ENCODE peak calls at places on chromosome 18, in eight cellular contexts. L, J, H, V, Y, W, Z and G are unnamed samples.
A peak's percentile ranks its signal among the peaks of the same experiment; 100 is the strongest.

GRCh38 chr18:12282436-12283039 is 25.5 kb upstream of the TUBB6 start:
- DNase-seq in L (peak; percentile 72), J (no peak), H (peak; percentile 61), V (no peak), Y (no peak), W (no peak), Z (no peak), G (no peak)

GRCh38 chr18:59821983-59822382 is 77.8 kb upstream of the PMAIP1 start:
- DNase-seq in L (peak; percentile 82), J (no peak), H (no peak), V (no peak), Y (no peak), W (no peak), Z (no peak), G (no peak)

GRCh38 chr18:7177131-7177744 is 53.7 kb upstream of the LRRC30 start:
- DNase-seq in L (peak; percentile 25), J (peak; percentile 81), H (peak; percentile 70), V (no peak), Y (no peak), W (peak; percentile 57), Z (no peak), G (peak; percentile 2)

GRCh38 chr18:76013041-76013440 is 482.0 kb downstream of the ZNF516 start:
- DNase-seq in L (no peak), J (no peak), H (no peak), V (no peak), Y (no peak), W (no peak), Z (no peak), G (no peak)

GRCh38 chr18:50937183-50937582 is 30.7 kb upstream of the ELAC1 start:
- DNase-seq in L (no peak), J (no peak), H (no peak), V (no peak), Y (no peak), W (no peak), Z (no peak), G (no peak)

GRCh38 chr18:12766986-12767433 is 64.2 kb downstream of the PSMG2 start:
- DNase-seq in L (no peak), J (no peak), H (no peak), V (no peak), Y (no peak), W (peak; percentile 82), Z (no peak), G (no peak)

GRCh38 chr18:48538531-48539405 is at the start of gene CTIF:
- DNase-seq in L (peak; percentile 92), J (peak; percentile 88), H (peak; percentile 92), V (peak; percentile 79), Y (peak; percentile 97), W (peak; percentile 96), Z (peak; percentile 46), G (no peak)

GRCh38 chr18:69838620-69839411 is 108.9 kb downstream of the CD226 start:
- DNase-seq in L (no peak), J (no peak), H (no peak), V (no peak), Y (no peak), W (peak; percentile 76), Z (no peak), G (no peak)

GRCh38 chr18:22168360-22168921 is 948 bp upstream of the GATA6 start:
- DNase-seq in L (no peak), J (peak; percentile 33), H (no peak), V (peak; percentile 8), Y (no peak), W (peak; percentile 23), Z (no peak), G (no peak)

GRCh38 chr18:61679836-61680235 is 213.0 kb downstream of the RNF152 start:
- DNase-seq in L (no peak), J (no peak), H (no peak), V (no peak), Y (no peak), W (no peak), Z (no peak), G (no peak)

GRCh38 chr18:23971656-23972230 is 42.8 kb upstream of the TTC39C start:
- DNase-seq in L (no peak), J (no peak), H (peak; percentile 18), V (no peak), Y (no peak), W (no peak), Z (no peak), G (no peak)

GRCh38 chr18:55515204-55515603 is 72.8 kb downstream of the TCF4 start:
- DNase-seq in L (no peak), J (no peak), H (no peak), V (no peak), Y (no peak), W (no peak), Z (no peak), G (no peak)

GRCh38 chr18:45384137-45384998 is 230.9 kb upstream of the SLC14A2 start:
- DNase-seq in L (peak; percentile 7), J (no peak), H (peak; percentile 48), V (no peak), Y (peak; percentile 28), W (peak; percentile 77), Z (peak; percentile 17), G (peak; percentile 47)

GRCh38 chr18:3538954-3539617 is 89.1 kb downstream of the TGIF1 start:
- DNase-seq in L (no peak), J (no peak), H (no peak), V (no peak), Y (no peak), W (no peak), Z (no peak), G (no peak)

GRCh38 chr18:28916436-28916835 is 739.5 kb upstream of the CDH2 start:
- DNase-seq in L (no peak), J (no peak), H (no peak), V (no peak), Y (no peak), W (no peak), Z (no peak), G (no peak)

GRCh38 chr18:6591491-6591890 is 138.0 kb upstream of the ARHGAP28 start:
- DNase-seq in L (peak; percentile 2), J (no peak), H (no peak), V (no peak), Y (no peak), W (no peak), Z (no peak), G (no peak)

GRCh38 chr18:56645415-56646016 is 5.6 kb upstream of the WDR7 start:
- DNase-seq in L (no peak), J (no peak), H (peak; percentile 20), V (no peak), Y (no peak), W (no peak), Z (no peak), G (no peak)

GRCh38 chr18:51537487-51537886 is 340.0 kb upstream of the MEX3C start:
- DNase-seq in L (no peak), J (no peak), H (peak; percentile 42), V (no peak), Y (no peak), W (peak; percentile 58), Z (no peak), G (no peak)

GRCh38 chr18:35345460-35345921 is 1.3 kb upstream of the ZNF24 start:
- DNase-seq in L (no peak), J (no peak), H (peak; percentile 36), V (no peak), Y (no peak), W (no peak), Z (no peak), G (no peak)

GRCh38 chr18:10085876-10086275 is 172.1 kb downstream of the VAPA start:
- DNase-seq in L (no peak), J (no peak), H (no peak), V (no peak), Y (no peak), W (no peak), Z (no peak), G (no peak)

GRCh38 chr18:79395761-79396404 is at the start of gene NFATC1:
- DNase-seq in L (no peak), J (peak; percentile 41), H (no peak), V (no peak), Y (no peak), W (peak; percentile 75), Z (peak; percentile 82), G (no peak)

GRCh38 chr18:61286867-61287266 is 46.4 kb upstream of the CDH20 start:
- DNase-seq in L (no peak), J (no peak), H (no peak), V (no peak), Y (no peak), W (no peak), Z (no peak), G (no peak)

GRCh38 chr18:75179819-75180600 is 28.9 kb downstream of the PTGR3 start:
- DNase-seq in L (no peak), J (no peak), H (no peak), V (no peak), Y (no peak), W (no peak), Z (no peak), G (no peak)

GRCh38 chr18:3654442-3655253 is 204.7 kb downstream of the TGIF1 start:
- DNase-seq in L (no peak), J (no peak), H (no peak), V (no peak), Y (no peak), W (no peak), Z (no peak), G (no peak)

GRCh38 chr18:52352920-52353319 is 12.9 kb downstream of the DCC start:
- DNase-seq in L (no peak), J (no peak), H (no peak), V (no peak), Y (no peak), W (no peak), Z (no peak), G (no peak)

GRCh38 chr18:59085797-59086196 is 53.9 kb upstream of the SEC11C start:
- DNase-seq in L (peak; percentile 34), J (no peak), H (peak; percentile 62), V (no peak), Y (no peak), W (no peak), Z (no peak), G (no peak)

GRCh38 chr18:75480487-75480886 is 53.0 kb upstream of the SMIM21 start:
- DNase-seq in L (no peak), J (no peak), H (no peak), V (no peak), Y (no peak), W (no peak), Z (no peak), G (no peak)

GRCh38 chr18:12895016-12895415 is 11.0 kb upstream of the PTPN2 start:
- DNase-seq in L (no peak), J (no peak), H (no peak), V (no peak), Y (no peak), W (no peak), Z (no peak), G (no peak)

GRCh38 chr18:31931886-31932240 is 11.1 kb downstream of the TRAPPC8 start:
- DNase-seq in L (no peak), J (no peak), H (no peak), V (no peak), Y (no peak), W (no peak), Z (no peak), G (no peak)

GRCh38 chr18:26741041-26741440 is 124.5 kb downstream of the AQP4 start:
- DNase-seq in L (no peak), J (no peak), H (peak; percentile 25), V (no peak), Y (no peak), W (no peak), Z (no peak), G (no peak)

GRCh38 chr18:9947248-9947647 is 33.4 kb downstream of the VAPA start:
- DNase-seq in L (no peak), J (no peak), H (no peak), V (no peak), Y (no peak), W (no peak), Z (no peak), G (no peak)

GRCh38 chr18:76985951-76986236 is 146.7 kb downstream of the MBP start:
- DNase-seq in L (no peak), J (no peak), H (no peak), V (no peak), Y (no peak), W (no peak), Z (no peak), G (no peak)

GRCh38 chr18:28087173-28087563 is 89.8 kb downstream of the CDH2 start:
- DNase-seq in L (no peak), J (no peak), H (no peak), V (no peak), Y (no peak), W (no peak), Z (no peak), G (no peak)

GRCh38 chr18:36672437-36673344 is 156.1 kb downstream of the TPGS2 start:
- DNase-seq in L (no peak), J (peak; percentile 3), H (peak; percentile 30), V (no peak), Y (peak; percentile 30), W (no peak), Z (no peak), G (peak; percentile 15)